ENCODE peak calls at places on chromosomes 16 and 17, in ten cellular contexts. F is transverse colon, U is upper lobe of left lung, D is GM12891, C is GM23338, M is breast epithelium, B is GM12892, V is spleen, R is sigmoid colon, T is esophagus muscularis mucosa. A is an unnamed sample.

GRCh38 chr17:76384987-76385891 is 830 bp downstream of the SPHK1 start:
- DNase-seq in M (no peak), F (peak), U (peak), R (peak), T (no peak), D (no peak), V (peak), C (peak), B (no peak), A (peak)

GRCh38 chr16:19765860-19766553 is 47.9 kb downstream of the IQCK start:
- DNase-seq in V (no peak), F (peak), T (no peak), D (no peak), U (peak), B (no peak), M (no peak), C (no peak), R (peak), A (no peak)

GRCh38 chr16:74623214-74623842 is 16.4 kb upstream of the GLG1 start:
- DNase-seq in M (no peak), T (no peak), C (peak), V (no peak), B (no peak), U (peak), F (no peak), D (no peak), R (no peak), A (no peak)

GRCh38 chr16:370980-371728 is 816 bp upstream of the MRPL28 start:
- DNase-seq in C (peak), B (peak), F (peak), V (peak), T (no peak), R (peak), M (no peak), D (no peak), U (no peak), A (peak)

GRCh38 chr16:28013878-28014277 is 49.6 kb downstream of the GSG1L start:
- DNase-seq in F (no peak), M (no peak), R (no peak), V (no peak), D (no peak), C (no peak), B (no peak), T (no peak), U (no peak), A (no peak)

GRCh38 chr17:47276868-47277267 is 23.2 kb downstream of the ITGB3 start:
- DNase-seq in T (no peak), V (no peak), F (peak), U (peak), R (peak), C (peak), M (peak), D (no peak), B (no peak), A (peak)

GRCh38 chr17:7323731-7324437 is 5.3 kb downstream of the NEURL4 start:
- DNase-seq in U (peak), T (no peak), R (peak), F (peak), B (peak), V (peak), C (peak), D (peak), M (no peak), A (no peak)

GRCh38 chr16:85461814-85462404 is 151.2 kb upstream of the GSE1 start:
- DNase-seq in U (peak), B (no peak), F (no peak), V (no peak), T (no peak), M (no peak), C (peak), D (no peak), R (peak), A (no peak)

GRCh38 chr17:58786586-58787295 is 31.1 kb downstream of the PPM1E start:
- DNase-seq in M (no peak), V (no peak), D (no peak), U (no peak), T (no peak), B (no peak), C (no peak), F (no peak), R (no peak), A (no peak)

GRCh38 chr17:8921147-8921546 is 44.4 kb downstream of the PIK3R5 start:
- DNase-seq in T (no peak), B (no peak), V (no peak), D (no peak), M (no peak), F (no peak), R (no peak), C (no peak), U (no peak), A (no peak)

GRCh38 chr17:78879679-78880186 is 23.3 kb downstream of the CEP295NL start:
- DNase-seq in V (peak), F (peak), T (peak), U (peak), C (no peak), R (peak), B (no peak), D (no peak), M (peak), A (peak)

DNA sequence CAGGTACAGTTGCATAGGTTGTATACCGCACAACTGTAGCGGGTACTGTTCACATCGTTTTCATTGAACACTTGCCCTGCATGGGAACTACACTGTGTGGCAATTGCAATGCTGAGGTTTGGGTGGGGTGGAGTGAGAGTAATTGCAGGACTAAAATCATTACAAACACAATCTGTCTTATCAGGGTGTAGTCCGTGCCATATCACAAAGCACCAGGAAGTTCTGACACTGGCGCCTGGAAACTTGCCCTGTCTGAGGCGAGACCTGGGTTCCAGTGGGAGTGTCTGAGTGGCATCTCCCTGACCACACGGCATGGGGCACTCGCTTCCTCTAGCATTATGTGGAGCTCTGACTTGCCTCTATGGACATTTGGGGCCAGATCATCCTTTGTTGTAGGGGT is 153.4 kb downstream of the RGS9 start:
- DNase-seq in F (peak), B (no peak), U (no peak), C (no peak), V (no peak), D (no peak), R (no peak), M (no peak), T (no peak), A (no peak)
- TF ChIP-seq POLR2AphosphoS5 in F (peak), B (no peak), U (peak), C (no peak), V (no peak), D (no peak), R (no peak), M (no peak), T (no peak), A (no peak)

DNA sequence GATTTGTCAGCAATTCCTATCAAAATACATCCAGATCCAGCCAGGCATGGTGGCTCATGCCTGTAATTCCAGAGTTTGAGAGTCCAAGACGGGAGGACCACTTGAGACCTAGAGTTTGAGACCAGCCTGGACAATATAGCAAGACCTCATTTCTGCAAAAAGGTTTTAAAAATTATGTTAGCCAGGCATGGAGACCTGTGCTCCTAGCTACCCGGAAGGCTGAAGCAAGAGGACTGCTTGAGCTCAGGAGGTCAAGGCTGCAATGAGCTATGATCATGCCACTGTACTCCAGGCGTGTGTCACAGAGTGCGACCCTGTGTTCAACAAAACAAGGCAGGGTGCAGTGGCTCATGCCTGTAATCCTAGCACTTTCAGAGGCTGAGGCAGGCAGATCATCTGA is 215.2 kb downstream of the CPPED1 start:
- DNase-seq in F (no peak), U (no peak), B (no peak), T (no peak), M (peak), R (no peak), V (peak), D (no peak), C (no peak), A (no peak)
- TF ChIP-seq POLR2AphosphoS5 in F (no peak), U (no peak), B (no peak), T (no peak), M (no peak), R (no peak), V (no peak), D (no peak), C (no peak), A (no peak)

GRCh38 chr16:78292726-78293380 is 193.4 kb downstream of the WWOX start:
- DNase-seq in R (no peak), V (no peak), M (no peak), U (peak), T (no peak), F (no peak), D (no peak), C (no peak), B (no peak), A (no peak)
- TF ChIP-seq POLR2AphosphoS5 in R (no peak), V (no peak), M (no peak), U (no peak), T (no peak), F (no peak), D (no peak), C (no peak), B (no peak), A (no peak)

DNA sequence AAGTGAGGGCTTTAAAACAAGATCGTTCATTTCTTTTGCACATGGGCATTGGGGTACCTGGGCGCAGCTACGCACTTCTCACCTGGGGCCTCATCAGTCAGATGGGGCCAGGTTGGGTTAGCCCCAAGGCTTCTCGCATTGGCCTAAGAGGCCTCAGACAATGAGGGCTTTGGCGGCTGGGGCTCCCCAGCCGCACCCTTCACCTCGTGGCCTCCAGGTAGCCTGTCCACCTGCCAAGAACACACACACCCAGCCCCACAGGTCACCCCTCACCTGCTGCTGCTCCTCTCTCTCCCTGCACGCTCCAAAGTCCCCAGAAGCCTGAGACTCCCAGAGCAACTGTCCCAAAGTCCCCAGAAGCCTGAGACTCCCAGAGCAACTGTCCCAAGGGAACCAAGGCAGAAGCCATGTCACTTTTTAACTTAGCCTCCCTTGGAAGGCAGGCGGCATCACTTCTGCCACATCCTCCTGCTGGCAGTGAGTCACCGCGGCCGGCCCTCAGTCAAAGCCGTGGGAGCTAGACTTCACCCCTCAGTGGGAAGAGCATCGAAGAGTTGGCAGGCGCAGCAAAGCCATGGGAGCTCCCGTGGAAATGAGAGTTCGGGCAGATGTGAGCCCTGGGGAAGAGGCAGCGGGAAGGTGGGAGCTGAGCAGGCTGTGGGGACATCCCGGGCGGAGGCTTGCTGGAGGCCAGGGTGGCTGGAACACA is 78.9 kb upstream of the PLCG2 start:
- DNase-seq in D (no peak), T (no peak), B (no peak), U (no peak), M (no peak), C (no peak), F (no peak), V (no peak), R (no peak), A (no peak)
- TF ChIP-seq POLR2AphosphoS5 in D (no peak), T (no peak), B (no peak), U (no peak), M (no peak), C (no peak), F (no peak), V (no peak), R (no peak), A (no peak)

GRCh38 chr17:40461036-40461721 is 17.9 kb downstream of the IGFBP4 start:
- DNase-seq in V (no peak), M (no peak), B (no peak), F (no peak), U (no peak), T (no peak), R (peak), C (no peak), D (no peak), A (no peak)
- TF ChIP-seq POLR2AphosphoS5 in V (peak), M (peak), B (no peak), F (no peak), U (no peak), T (peak), R (peak), C (no peak), D (no peak), A (no peak)

GRCh38 chr16:10971560-10971961 is 27.2 kb downstream of the CLEC16A start:
- DNase-seq in T (no peak), D (no peak), M (no peak), B (no peak), R (peak), C (peak), V (no peak), F (peak), U (peak), A (no peak)
- TF ChIP-seq POLR2AphosphoS5 in T (peak), D (no peak), M (peak), B (no peak), R (no peak), C (no peak), V (no peak), F (no peak), U (no peak), A (no peak)

A was measured in suprapubic skin.